ENCODE peak calls at places on chromosomes 5 and 9, in seven cellular contexts. K, I, L, O, T, S and D are unnamed samples.

GRCh38 chr9:116998305-116998704 is 311.2 kb downstream of the TRIM32 start:
- DNase-seq in K (no peak), I (no peak), L (peak; percentile 64), O (no peak), T (peak; percentile 44), S (peak; percentile 19), D (peak; percentile 42)

GRCh38 chr9:9790216-9790872 is 822.5 kb downstream of the PTPRD start:
- DNase-seq in K (no peak), I (peak; percentile 48), L (peak; percentile 57), O (peak; percentile 27), T (peak; percentile 5), S (peak; percentile 20), D (peak; percentile 29)

GRCh38 chr9:97958812-97959511 is 21.0 kb upstream of the HEMGN start:
- DNase-seq in K (no peak), I (no peak), L (no peak), O (no peak), T (peak; percentile 24), S (no peak), D (no peak)

GRCh38 chr5:168925160-168925559 is 346.0 kb upstream of the PANK3 start:
- DNase-seq in K (no peak), I (no peak), L (no peak), O (no peak), T (no peak), S (no peak), D (no peak)

GRCh38 chr9:111016046-111017026 is 21.9 kb downstream of the LPAR1 start:
- DNase-seq in K (no peak), I (no peak), L (peak; percentile 32), O (no peak), T (peak; percentile 14), S (no peak), D (no peak)

GRCh38 chr9:15696979-15697378 is 144.1 kb downstream of the CCDC171 start:
- DNase-seq in K (no peak), I (no peak), L (no peak), O (no peak), T (no peak), S (no peak), D (peak; percentile 22)

GRCh38 chr9:110807956-110808598 is 139.5 kb downstream of the MUSK start:
- DNase-seq in K (no peak), I (no peak), L (no peak), O (no peak), T (no peak), S (no peak), D (no peak)

GRCh38 chr9:133735415-133735775 is 2.8 kb downstream of the SARDH start:
- DNase-seq in K (no peak), I (no peak), L (no peak), O (no peak), T (no peak), S (no peak), D (no peak)

GRCh38 chr9:111287127-111287526 is 42.9 kb downstream of the OR2K2 start:
- DNase-seq in K (no peak), I (no peak), L (no peak), O (no peak), T (peak; percentile 36), S (peak; percentile 10), D (no peak)

GRCh38 chr9:112384690-112385089 is 4.8 kb downstream of the HSDL2 start:
- DNase-seq in K (no peak), I (no peak), L (no peak), O (no peak), T (no peak), S (no peak), D (no peak)

GRCh38 chr5:149128023-149128875 is 13.0 kb upstream of the ABLIM3 start:
- DNase-seq in K (no peak), I (peak; percentile 50), L (peak; percentile 58), O (no peak), T (no peak), S (peak; percentile 54), D (peak; percentile 73)

GRCh38 chr5:111752426-111752965 is 4.5 kb downstream of the NREP start:
- DNase-seq in K (no peak), I (no peak), L (no peak), O (no peak), T (no peak), S (no peak), D (no peak)

GRCh38 chr9:80881946-80882345 is 807.4 kb downstream of the TLE1 start:
- DNase-seq in K (no peak), I (peak; percentile 14), L (no peak), O (no peak), T (no peak), S (no peak), D (peak; percentile 8)

GRCh38 chr9:128123451-128124080 is 4.0 kb downstream of the PTGES2 start:
- DNase-seq in K (peak; percentile 16), I (no peak), L (no peak), O (no peak), T (no peak), S (no peak), D (peak; percentile 13)

GRCh38 chr9:114824130-114824529 is 18.3 kb upstream of the TNFSF15 start:
- DNase-seq in K (no peak), I (no peak), L (no peak), O (no peak), T (peak; percentile 71), S (no peak), D (no peak)

GRCh38 chr5:28685794-28686193 is 1647.4 kb upstream of the CDH9 start:
- DNase-seq in K (no peak), I (no peak), L (no peak), O (no peak), T (no peak), S (no peak), D (no peak)

GRCh38 chr5:9924614-9925013 is 294.5 kb upstream of the TAS2R1 start:
- DNase-seq in K (no peak), I (no peak), L (no peak), O (no peak), T (peak; percentile 91), S (no peak), D (no peak)

GRCh38 chr5:1471997-1472963 is 27.0 kb upstream of the SLC6A3 start:
- DNase-seq in K (no peak), I (no peak), L (no peak), O (no peak), T (no peak), S (no peak), D (no peak)

GRCh38 chr9:98121096-98121495 is 2.1 kb upstream of the TRIM14 start:
- DNase-seq in K (no peak), I (no peak), L (no peak), O (peak; percentile 80), T (peak; percentile 37), S (no peak), D (no peak)

GRCh38 chr5:130104895-130105684 is 200.8 kb downstream of the CHSY3 start:
- DNase-seq in K (no peak), I (no peak), L (no peak), O (no peak), T (no peak), S (no peak), D (no peak)

GRCh38 chr5:168313596-168314204 is 22.3 kb downstream of the WWC1 start:
- DNase-seq in K (no peak), I (no peak), L (peak; percentile 37), O (no peak), T (no peak), S (no peak), D (no peak)

GRCh38 chr5:80655231-80655784 is 525 bp upstream of the DHFR start:
- DNase-seq in K (no peak), I (no peak), L (no peak), O (no peak), T (peak; percentile 16), S (no peak), D (no peak)

GRCh38 chr9:129184743-129185142 is 6.7 kb upstream of the IER5L start:
- DNase-seq in K (no peak), I (peak; percentile 55), L (no peak), O (peak; percentile 40), T (no peak), S (no peak), D (no peak)

GRCh38 chr9:135296783-135297715 is 182.5 kb upstream of the PPP1R26 start:
- DNase-seq in K (no peak), I (peak; percentile 2), L (no peak), O (no peak), T (no peak), S (no peak), D (peak; percentile 69)

GRCh38 chr9:81851340-81851739 is 76.9 kb upstream of the SPATA31D4 start:
- DNase-seq in K (no peak), I (no peak), L (no peak), O (no peak), T (no peak), S (no peak), D (no peak)

GRCh38 chr5:115136294-115136693 is 33.4 kb downstream of the TRIM36 start:
- DNase-seq in K (no peak), I (no peak), L (no peak), O (no peak), T (no peak), S (no peak), D (no peak)

GRCh38 chr5:115132465-115132864 is 37.2 kb downstream of the TRIM36 start:
- DNase-seq in K (no peak), I (no peak), L (no peak), O (no peak), T (no peak), S (no peak), D (no peak)
- H3K4me3 ChIP-seq in K (no peak overlapping the region), I (no peak overlapping the region), L (no peak overlapping the region), O (no peak overlapping the region), T (no peak overlapping the region), S (no peak overlapping the region), D (no peak overlapping the region)

DNA sequence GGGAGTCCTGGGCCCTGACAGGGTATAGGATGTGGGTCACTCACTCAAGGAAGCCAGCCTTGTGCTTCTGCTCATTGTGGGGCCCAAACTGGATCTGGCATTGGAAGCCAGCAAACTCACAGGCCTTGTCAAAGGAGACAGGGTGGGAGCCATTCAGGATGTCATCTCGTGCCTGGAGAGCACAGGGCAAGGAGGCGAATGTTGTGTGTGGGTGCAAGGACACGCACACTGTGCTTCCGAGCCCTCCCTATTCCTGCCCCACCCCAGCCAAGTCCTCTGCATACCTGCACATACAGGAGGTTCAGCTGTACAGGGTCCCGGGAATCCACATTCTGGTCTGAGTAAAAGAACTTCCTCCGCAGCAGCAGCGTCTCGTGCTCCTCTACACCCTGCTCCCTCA is 8.1 kb downstream of the TLN1 start:
- DNase-seq in K (no peak), I (no peak), L (no peak), O (no peak), T (no peak), S (no peak), D (no peak)
- H3K36me3 ChIP-seq in K (peaks cover 72% of the 10 kb centered on the region), I (peaks cover 60% of the 10 kb centered on the region), L (peaks cover 6% of the 10 kb centered on the region), O (peaks cover 47% of the 10 kb centered on the region), T (peaks cover 56% of the 10 kb centered on the region), S (peaks cover 8% of the 10 kb centered on the region), D (peaks cover 41% of the 10 kb centered on the region)

GRCh38 chr5:22793463-22793862 is 59.7 kb downstream of the CDH12 start:
- DNase-seq in K (no peak), I (no peak), L (no peak), O (no peak), T (no peak), S (no peak), D (no peak)
- H3K27me3 ChIP-seq in K (no peaks in the 10 kb centered on the region), I (no peaks in the 10 kb centered on the region), L (no peaks in the 10 kb centered on the region), O (no peaks in the 10 kb centered on the region), T (no peaks in the 10 kb centered on the region), S (no peaks in the 10 kb centered on the region), D (no peaks in the 10 kb centered on the region)

DNA sequence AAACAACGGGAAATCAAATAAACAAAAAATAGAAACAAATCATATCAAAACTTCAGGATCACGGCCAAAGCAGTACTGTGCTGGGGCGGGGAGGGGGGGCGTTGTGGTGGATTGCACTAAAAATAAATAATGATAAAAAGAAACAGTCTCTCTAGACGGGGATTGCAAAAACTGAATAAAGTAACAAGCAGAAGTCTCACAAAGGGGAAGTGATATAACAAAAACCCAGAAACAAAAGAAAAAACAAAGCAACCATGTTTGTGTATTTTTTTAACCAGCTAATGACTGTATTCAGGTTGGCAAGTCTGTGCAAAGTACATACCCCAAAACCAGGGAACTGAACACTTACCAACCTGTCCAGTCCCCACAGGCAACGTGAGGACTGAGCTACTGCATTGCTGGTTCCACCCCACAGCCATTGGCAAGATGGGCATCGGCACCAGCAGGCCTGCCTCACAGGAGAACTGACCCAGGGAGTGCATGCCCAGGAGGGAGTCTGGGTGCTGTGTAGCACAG is 24.1 kb downstream of the BICD2 start:
- DNase-seq in K (no peak), I (no peak), L (no peak), O (no peak), T (peak; percentile 41), S (no peak), D (no peak)
- H3K4me3 ChIP-seq in K (peak overlapping the region; percentile 43), I (no peak overlapping the region), L (no peak overlapping the region), O (no peak overlapping the region), T (no peak overlapping the region), S (no peak overlapping the region), D (no peak overlapping the region)